ENCODE peak calls at places on chromosomes 6 and 20, in seven cellular contexts. J is tibial artery; U is CD8-positive, alpha-beta T cell; I is uterus; Q is BE2C; C is testis; Y is hepatocyte. A is an unnamed sample.
A peak's percentile ranks its signal among the peaks of the same experiment; 100 is the strongest.

GRCh38 chr20:44616604-44616964 is 34.2 kb downstream of the PKIG start:
- DNase-seq in C (no peak), J (no peak), U (no peak), Y (no peak), Q (no peak), I (no peak), A (no peak)

GRCh38 chr20:25280051-25280573 is 32.2 kb downstream of the PYGB start:
- DNase-seq in I (peak; percentile 13), J (peak; percentile 15), Y (no peak), C (peak; percentile 17), U (no peak), Q (peak; percentile 75), A (no peak)

GRCh38 chr6:75285156-75285639 is 606 bp upstream of the TMEM30A start:
- DNase-seq in I (no peak), Y (no peak), Q (no peak), U (no peak), J (no peak), C (no peak), A (no peak)

GRCh38 chr6:78908621-78909020 is 41.3 kb downstream of the IRAK1BP1 start:
- DNase-seq in J (no peak), I (no peak), U (no peak), C (no peak), Q (no peak), Y (no peak), A (no peak)

GRCh38 chr20:3843490-3843889 is 3.1 kb upstream of the MAVS start:
- DNase-seq in Y (no peak), J (no peak), I (no peak), Q (peak; percentile 54), U (no peak), C (no peak), A (no peak)

GRCh38 chr20:49608752-49609670 is 41.1 kb upstream of the PTGIS start:
- DNase-seq in C (peak; percentile 75), Q (peak; percentile 68), I (peak; percentile 68), Y (peak; percentile 86), U (peak; percentile 57), J (no peak), A (no peak)

GRCh38 chr20:22826306-22827230 is 208.5 kb upstream of the SSTR4 start:
- DNase-seq in U (no peak), I (no peak), J (no peak), Y (no peak), C (no peak), Q (no peak), A (no peak)

GRCh38 chr6:156057869-156058268 is 602.2 kb upstream of the NOX3 start:
- DNase-seq in I (no peak), Q (no peak), C (no peak), Y (no peak), U (no peak), J (no peak), A (no peak)

GRCh38 chr6:44222486-44222986 is 859 bp upstream of the SLC29A1 start:
- DNase-seq in U (no peak), Y (no peak), J (no peak), Q (no peak), I (no peak), C (no peak), A (no peak)

GRCh38 chr6:1348675-1349074 is 36.8 kb downstream of the FOXQ1 start:
- DNase-seq in Y (no peak), U (no peak), Q (no peak), C (peak; percentile 58), I (no peak), J (no peak), A (no peak)

GRCh38 chr6:108635505-108636226 is 74.9 kb downstream of the FOXO3 start:
- DNase-seq in J (no peak), I (no peak), Y (no peak), Q (no peak), U (peak; percentile 28), C (no peak), A (no peak)

GRCh38 chr20:59848182-59848581 is 85.3 kb downstream of the SYCP2 start:
- DNase-seq in I (no peak), Y (peak; percentile 48), J (no peak), U (no peak), C (no peak), Q (no peak), A (no peak)

GRCh38 chr20:59845472-59845871 is 88.0 kb downstream of the SYCP2 start:
- DNase-seq in Y (no peak), Q (no peak), I (no peak), C (no peak), J (no peak), U (no peak), A (no peak)

DNA sequence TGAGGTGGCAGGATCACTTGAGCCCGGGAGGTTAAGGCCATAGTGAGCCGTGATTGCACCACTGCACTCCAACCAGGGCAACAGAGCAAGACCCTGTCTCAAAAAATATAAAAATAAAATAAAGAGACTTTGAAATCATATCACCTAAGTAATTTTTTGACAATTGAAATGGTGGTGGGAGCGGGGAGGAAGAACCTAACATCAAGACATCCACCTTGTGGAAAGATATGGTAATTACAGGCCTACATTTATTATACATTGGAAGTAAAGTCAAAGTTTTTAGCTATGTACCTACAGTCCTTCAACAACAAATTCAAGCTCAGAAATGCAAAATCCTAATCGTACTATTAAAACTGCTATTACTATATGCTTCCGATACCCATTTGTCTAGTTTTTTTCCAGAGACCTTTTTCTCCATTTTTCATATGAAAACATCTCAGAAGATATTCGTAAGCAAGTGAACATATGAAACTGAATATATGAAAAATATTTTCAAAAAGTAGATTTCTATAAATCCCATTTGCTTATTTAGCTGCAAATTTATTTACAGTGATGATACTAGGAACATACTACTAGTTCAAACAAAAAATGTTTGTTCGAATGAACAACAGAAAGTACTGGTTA is 83.3 kb downstream of the SYCP2 start:
- DNase-seq in J (no peak), U (no peak), C (no peak), Y (peak; percentile 69), I (no peak), Q (no peak), A (no peak)
- H3K4me3 ChIP-seq in J (no peak overlapping the region), U (no peak overlapping the region), C (no peak overlapping the region), Y (no peak overlapping the region), I (no peak overlapping the region), Q (no peak overlapping the region), A (no peak overlapping the region)

GRCh38 chr6:48117246-48117645 is 6.2 kb upstream of the PTCHD4 start:
- DNase-seq in C (no peak), Q (no peak), U (no peak), J (no peak), I (no peak), Y (no peak), A (no peak)
- TF ChIP-seq CTCF in C (no peak), Q (no peak), U (no peak), J (no peak), I (no peak), Y (no peak), A (no peak)

DNA sequence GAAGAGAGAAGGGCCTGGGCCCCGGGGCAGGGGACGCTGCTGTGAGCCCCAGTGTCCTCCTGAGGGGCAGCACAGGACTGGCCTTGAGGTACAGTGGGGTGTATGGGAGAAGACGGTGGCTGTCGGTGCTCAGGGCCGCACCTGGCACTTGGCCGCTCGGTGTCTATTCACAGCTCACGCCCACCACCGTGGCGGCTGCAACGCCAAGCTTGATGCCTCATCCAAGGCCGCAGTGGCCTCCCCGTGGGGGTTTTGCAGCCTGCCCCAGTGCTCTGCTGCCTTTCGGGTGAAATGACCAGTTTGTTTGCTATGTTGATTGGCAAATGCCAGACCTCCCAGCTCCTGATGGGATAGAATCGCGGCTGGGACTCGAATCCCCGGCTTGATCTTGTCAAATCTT is 79.5 kb upstream of the SLCO4A1 start:
- DNase-seq in J (no peak), Q (no peak), Y (no peak), I (no peak), C (no peak), U (no peak), A (no peak)
- H3K27me3 ChIP-seq in J (no peaks in the 10 kb centered on the region), Q (no peaks in the 10 kb centered on the region), Y (no peaks in the 10 kb centered on the region), I (no peaks in the 10 kb centered on the region), C (no peaks in the 10 kb centered on the region), U (no peaks in the 10 kb centered on the region), A (peaks cover 66% of the 10 kb centered on the region)

DNA sequence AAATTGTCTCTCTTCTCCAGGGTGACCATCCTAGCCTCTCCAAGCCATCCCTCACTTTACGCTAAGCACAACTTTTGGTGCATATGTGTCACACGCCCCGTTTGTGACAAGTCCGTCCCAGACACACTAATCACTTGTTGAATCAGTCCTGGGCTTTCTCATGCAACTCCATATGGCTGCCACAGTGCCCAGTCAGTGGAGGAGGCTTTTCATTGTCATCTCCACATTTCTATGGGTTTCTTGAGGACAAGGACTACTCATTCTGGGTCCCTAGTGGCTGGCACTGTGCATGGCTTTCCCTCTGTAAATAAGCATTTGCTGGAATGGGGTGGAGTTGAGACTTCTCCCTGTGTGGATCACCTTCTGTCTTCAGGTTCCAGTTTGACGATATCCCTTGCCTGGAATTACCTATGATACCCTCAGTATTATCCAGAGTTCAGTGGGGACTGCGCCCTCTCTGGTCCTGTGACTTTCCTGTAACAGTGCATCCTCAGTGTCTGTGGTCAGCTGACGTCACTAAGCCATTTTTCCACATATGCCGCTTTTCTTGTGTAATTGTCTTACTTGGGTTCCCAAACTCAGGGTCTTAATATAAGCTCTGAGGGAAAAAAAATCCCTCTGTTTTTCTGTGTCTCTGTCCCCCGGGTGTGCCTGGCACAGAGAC is 59.8 kb upstream of the MYL9 start:
- DNase-seq in I (no peak), J (no peak), Y (no peak), U (no peak), Q (no peak), C (no peak), A (no peak)
- H3K4me3 ChIP-seq in I (no peak overlapping the region), J (no peak overlapping the region), Y (no peak overlapping the region), U (no peak overlapping the region), Q (no peak overlapping the region), C (no peak overlapping the region), A (no peak overlapping the region)